ENCODE peak calls at places on chromosomes 5 and 9, in ten cellular contexts. K, N, P, W, O, E, I, S, Y and U are unnamed samples.
A peak's percentile ranks its signal among the peaks of the same experiment; 100 is the strongest.

GRCh38 chr5:38921174-38921573 is 75.4 kb downstream of the OSMR start:
- DNase-seq in S (no peak), N (no peak), Y (peak; percentile 20), P (peak; percentile 29), K (no peak), O (peak; percentile 40), I (no peak), E (no peak), W (peak; percentile 70), U (no peak)

GRCh38 chr9:79263666-79264460 is 307.9 kb upstream of the TLE4 start:
- DNase-seq in P (no peak), W (no peak), E (no peak), K (no peak), N (no peak), I (no peak), O (peak; percentile 30), Y (peak; percentile 48), S (peak; percentile 30), U (no peak)

GRCh38 chr9:134399435-134400056 is 73.3 kb downstream of the RXRA start:
- DNase-seq in P (no peak), E (no peak), S (peak; percentile 74), W (no peak), Y (peak; percentile 78), O (peak; percentile 70), I (peak; percentile 21), N (no peak), K (no peak), U (no peak)

GRCh38 chr5:3878267-3878666 is 282.6 kb downstream of the IRX1 start:
- DNase-seq in K (no peak), S (no peak), N (no peak), O (no peak), E (no peak), P (no peak), W (no peak), I (no peak), Y (no peak), U (no peak)

GRCh38 chr9:86529496-86530275 is 175.5 kb upstream of the TUT7 start:
- DNase-seq in P (no peak), Y (no peak), E (no peak), N (no peak), W (no peak), S (no peak), K (no peak), I (no peak), O (no peak), U (no peak)

GRCh38 chr9:112338561-112338960 is 5.1 kb upstream of the PTBP3 start:
- DNase-seq in K (no peak), Y (peak; percentile 67), N (no peak), I (no peak), P (no peak), S (peak; percentile 80), W (no peak), E (no peak), O (peak; percentile 82), U (peak; percentile 77)

GRCh38 chr9:107481035-107481434 is 8.5 kb downstream of the KLF4 start:
- DNase-seq in Y (peak; percentile 42), I (peak; percentile 32), O (peak; percentile 35), N (no peak), S (peak; percentile 53), P (no peak), W (no peak), K (no peak), E (no peak), U (no peak)

GRCh38 chr9:79581388-79581787 is 9.6 kb downstream of the TLE4 start:
- DNase-seq in Y (peak; percentile 83), K (no peak), E (no peak), W (no peak), P (no peak), O (peak; percentile 63), I (no peak), N (no peak), S (peak; percentile 60), U (peak; percentile 66)

GRCh38 chr5:39197556-39197955 is 21.8 kb downstream of the FYB1 start:
- DNase-seq in I (no peak), O (no peak), S (no peak), E (no peak), N (no peak), P (no peak), W (no peak), Y (no peak), K (no peak), U (no peak)

GRCh38 chr5:6732634-6733410 is 19.6 kb downstream of the TENT4A start:
- DNase-seq in S (peak; percentile 81), P (no peak), I (no peak), E (no peak), K (no peak), W (no peak), O (peak; percentile 83), Y (peak; percentile 64), N (no peak), U (peak; percentile 65)

GRCh38 chr9:99445377-99445891 is 223.4 kb downstream of the SEC61B start:
- DNase-seq in W (peak; percentile 68), N (no peak), E (no peak), O (peak; percentile 97), Y (peak; percentile 94), I (no peak), P (no peak), K (no peak), S (peak; percentile 91), U (peak; percentile 79)

GRCh38 chr9:37984672-37985611 is 81.0 kb upstream of the SLC25A51 start:
- DNase-seq in W (no peak), N (no peak), Y (peak; percentile 77), O (peak; percentile 75), P (no peak), K (no peak), I (no peak), S (peak; percentile 77), E (no peak), U (peak; percentile 83)

GRCh38 chr5:149466457-149466972 is 84.7 kb downstream of the CSNK1A1 start:
- DNase-seq in E (no peak), Y (peak; percentile 63), W (no peak), P (no peak), O (peak; percentile 78), N (peak; percentile 43), I (no peak), K (no peak), S (peak; percentile 78), U (peak; percentile 61)

GRCh38 chr5:1174122-1174936 is 27.1 kb upstream of the SLC6A19 start:
- DNase-seq in W (no peak), O (peak; percentile 84), N (peak; percentile 87), E (peak; percentile 20), I (peak; percentile 26), P (peak; percentile 74), S (peak; percentile 88), K (no peak), Y (peak; percentile 64), U (peak; percentile 75)

GRCh38 chr9:77449177-77450092 is 198.7 kb downstream of the GNA14 start:
- DNase-seq in Y (peak; percentile 96), E (no peak), O (peak; percentile 57), K (no peak), P (no peak), N (peak; percentile 35), S (peak; percentile 98), W (no peak), I (no peak), U (peak; percentile 45)
- TF ChIP-seq CTCF in Y (peak; percentile 30), E (peak; percentile 31), O (no peak), K (no peak), P (no peak), N (no peak), S (no peak), W (peak; percentile 26), I (no peak), U (no peak)

DNA sequence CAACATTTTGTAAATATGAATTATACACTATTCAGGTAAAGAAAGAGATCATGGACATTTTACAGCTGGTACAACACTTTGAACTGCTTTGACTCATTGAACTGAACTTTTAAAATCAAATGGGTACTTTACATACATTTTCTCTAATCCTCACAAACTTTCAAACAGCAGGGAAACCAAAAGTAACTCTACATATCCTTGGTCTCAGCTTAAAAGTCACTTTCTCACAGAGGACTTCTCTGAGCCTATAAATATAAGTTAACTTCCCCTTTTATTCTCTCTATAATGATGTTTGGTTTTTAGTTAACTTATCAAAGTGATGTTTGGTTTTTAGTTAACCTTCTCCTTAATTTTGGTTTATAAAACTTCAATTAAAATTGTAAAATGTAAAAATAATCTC is 209.8 kb downstream of the MCTP1 start:
- DNase-seq in I (no peak), N (no peak), K (no peak), O (no peak), E (no peak), P (no peak), Y (no peak), S (no peak), W (no peak), U (no peak)
- TF ChIP-seq CTCF in I (no peak), N (no peak), K (no peak), O (no peak), E (no peak), P (no peak), Y (no peak), S (no peak), W (no peak), U (no peak)

DNA sequence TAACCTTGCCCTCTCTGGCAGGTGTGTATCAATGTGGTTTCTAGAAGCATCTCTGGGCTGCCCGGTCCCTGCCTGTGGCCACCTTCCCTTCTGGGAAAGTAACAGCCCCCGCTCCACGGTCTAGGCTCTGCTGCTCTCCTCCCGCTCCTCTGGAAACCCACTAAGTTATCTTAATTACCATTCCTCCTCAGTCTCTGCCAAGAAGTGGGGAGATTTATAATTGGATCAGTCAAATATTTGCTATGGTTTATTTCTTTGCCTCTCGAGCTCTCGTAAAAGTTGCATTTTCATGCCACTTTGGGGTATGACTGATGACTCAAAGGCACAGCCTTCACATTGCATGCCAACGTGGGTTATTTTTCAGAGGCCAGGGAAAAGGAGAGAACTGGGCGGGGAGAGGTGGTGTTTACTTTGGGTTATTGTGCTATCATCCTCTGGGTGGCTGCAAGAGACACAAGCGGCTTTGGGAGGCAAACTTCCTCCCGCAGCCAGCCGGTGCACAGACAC is 205.3 kb upstream of the WWC1 start:
- DNase-seq in N (peak; percentile 63), W (no peak), O (peak; percentile 9), K (no peak), I (no peak), E (no peak), Y (no peak), S (no peak), P (no peak), U (peak; percentile 71)
- TF ChIP-seq CTCF in N (peak; percentile 18), W (no peak), O (peak; percentile 20), K (no peak), I (no peak), E (no peak), Y (no peak), S (no peak), P (no peak), U (no peak)

GRCh38 chr9:21672762-21673161 is 129.7 kb upstream of the MTAP start:
- DNase-seq in E (no peak), K (no peak), I (no peak), O (peak; percentile 57), Y (no peak), N (no peak), W (no peak), P (no peak), S (no peak), U (no peak)

GRCh38 chr9:21672140-21672539 is 130.3 kb upstream of the MTAP start:
- DNase-seq in N (no peak), I (no peak), S (no peak), W (no peak), O (no peak), P (no peak), K (no peak), E (no peak), Y (no peak), U (no peak)

GRCh38 chr9:21670374-21670773 is 132.1 kb upstream of the MTAP start:
- DNase-seq in O (peak; percentile 53), P (no peak), Y (no peak), I (no peak), K (no peak), W (no peak), N (no peak), S (no peak), E (no peak), U (no peak)

GRCh38 chr9:21668504-21668903 is 133.9 kb upstream of the MTAP start:
- DNase-seq in P (no peak), E (no peak), O (no peak), S (no peak), W (no peak), K (no peak), Y (no peak), I (no peak), N (no peak), U (no peak)
- TF ChIP-seq CTCF in P (no peak), E (no peak), O (no peak), S (no peak), W (no peak), K (no peak), Y (no peak), I (no peak), N (no peak), U (no peak)